ENCODE peak calls at places on chromosomes 1 and 21, in five cellular contexts. S is IMR-90, Y is H1, W is A549, I is HCT116. Z is an unnamed sample.

GRCh38 chr21:30072496-30072895 is 94.1 kb downstream of the CLDN17 start:
- DNase-seq in I (no peak), W (peak; percentile 21), Y (no peak), S (no peak), Z (no peak)

GRCh38 chr1:93703649-93704048 is 22.0 kb upstream of the BCAR3 start:
- DNase-seq in W (peak; percentile 82), S (peak; percentile 33), I (no peak), Y (no peak), Z (peak; percentile 83)

GRCh38 chr1:171107257-171107940 is 16.7 kb downstream of the FMO3 start:
- DNase-seq in Y (no peak), W (no peak), S (peak; percentile 44), I (no peak), Z (no peak)

GRCh38 chr1:160679893-160680292 is 31.7 kb downstream of the CD48 start:
- DNase-seq in Y (no peak), I (no peak), W (no peak), S (no peak), Z (no peak)

GRCh38 chr1:205326812-205327466 is 5.4 kb upstream of the NUAK2 start:
- DNase-seq in Y (no peak), W (no peak), S (peak; percentile 56), I (no peak), Z (no peak)

GRCh38 chr1:118589486-118589885 is 398.7 kb downstream of the TBX15 start:
- DNase-seq in W (no peak), S (no peak), I (no peak), Y (no peak), Z (no peak)

GRCh38 chr21:46551636-46552241 is 53.1 kb downstream of the S100B start:
- DNase-seq in Y (peak; percentile 44), I (no peak), S (no peak), W (no peak), Z (no peak)

GRCh38 chr1:201471772-201472171 is 2.8 kb upstream of the PHLDA3 start:
- DNase-seq in Y (no peak), I (no peak), S (peak; percentile 79), W (no peak), Z (no peak)

GRCh38 chr1:162966608-162967007 is 102.6 kb upstream of the RGS4 start:
- DNase-seq in I (no peak), W (no peak), Y (no peak), S (no peak), Z (no peak)

GRCh38 chr21:32562426-32562825 is 22.9 kb downstream of the TCP10L start:
- DNase-seq in S (peak; percentile 83), Y (no peak), W (no peak), I (no peak), Z (no peak)

GRCh38 chr1:2594641-2595131 is 8.1 kb downstream of the PRXL2B start:
- DNase-seq in Y (no peak), I (no peak), S (no peak), W (no peak), Z (no peak)

GRCh38 chr1:107530543-107530942 is 389.7 kb downstream of the NTNG1 start:
- DNase-seq in S (no peak), W (no peak), Y (no peak), I (no peak), Z (no peak)

GRCh38 chr1:150165622-150166612 is 16.2 kb downstream of the PLEKHO1 start:
- DNase-seq in Y (peak; percentile 84), W (peak; percentile 42), I (peak; percentile 18), S (peak; percentile 55), Z (peak; percentile 39)

GRCh38 chr1:161182214-161182613 is 4.9 kb upstream of the B4GALT3 start:
- DNase-seq in Y (no peak), S (peak; percentile 60), W (peak; percentile 30), I (no peak), Z (no peak)

GRCh38 chr1:94401206-94401605 is 17.0 kb upstream of the ABCD3 start:
- DNase-seq in Y (no peak), S (no peak), W (no peak), I (no peak), Z (no peak)

GRCh38 chr21:36785615-36786014 is 86.7 kb downstream of the SIM2 start:
- DNase-seq in Y (no peak), I (no peak), W (no peak), S (peak; percentile 25), Z (no peak)

GRCh38 chr1:168845083-168845650 is 116.2 kb upstream of the DPT start:
- DNase-seq in I (no peak), Y (no peak), S (no peak), W (no peak), Z (no peak)

GRCh38 chr1:36502616-36503015 is 19.9 kb upstream of the CSF3R start:
- DNase-seq in W (no peak), S (no peak), I (no peak), Y (no peak), Z (no peak)

GRCh38 chr1:53524428-53525400 is 65.5 kb downstream of the DMRTB1 start:
- DNase-seq in S (no peak), W (no peak), Y (no peak), I (no peak), Z (no peak)

GRCh38 chr1:41905103-41905675 is 13.5 kb downstream of the HIVEP3 start:
- DNase-seq in S (no peak), Y (no peak), W (no peak), I (no peak), Z (no peak)

GRCh38 chr1:18293291-18293690 is 185.7 kb downstream of the IGSF21 start:
- DNase-seq in S (no peak), Y (no peak), I (no peak), W (no peak), Z (no peak)

GRCh38 chr1:217249857-217250256 is 381.0 kb downstream of the GPATCH2 start:
- DNase-seq in W (no peak), Y (no peak), S (no peak), I (no peak), Z (no peak)

GRCh38 chr1:10734900-10735602 is 61.4 kb downstream of the CASZ1 start:
- DNase-seq in Y (no peak), W (no peak), I (no peak), S (no peak), Z (no peak)

GRCh38 chr1:170041423-170042207 is 32.9 kb downstream of the KIFAP3 start:
- DNase-seq in W (no peak), S (no peak), I (no peak), Y (no peak), Z (no peak)

DNA sequence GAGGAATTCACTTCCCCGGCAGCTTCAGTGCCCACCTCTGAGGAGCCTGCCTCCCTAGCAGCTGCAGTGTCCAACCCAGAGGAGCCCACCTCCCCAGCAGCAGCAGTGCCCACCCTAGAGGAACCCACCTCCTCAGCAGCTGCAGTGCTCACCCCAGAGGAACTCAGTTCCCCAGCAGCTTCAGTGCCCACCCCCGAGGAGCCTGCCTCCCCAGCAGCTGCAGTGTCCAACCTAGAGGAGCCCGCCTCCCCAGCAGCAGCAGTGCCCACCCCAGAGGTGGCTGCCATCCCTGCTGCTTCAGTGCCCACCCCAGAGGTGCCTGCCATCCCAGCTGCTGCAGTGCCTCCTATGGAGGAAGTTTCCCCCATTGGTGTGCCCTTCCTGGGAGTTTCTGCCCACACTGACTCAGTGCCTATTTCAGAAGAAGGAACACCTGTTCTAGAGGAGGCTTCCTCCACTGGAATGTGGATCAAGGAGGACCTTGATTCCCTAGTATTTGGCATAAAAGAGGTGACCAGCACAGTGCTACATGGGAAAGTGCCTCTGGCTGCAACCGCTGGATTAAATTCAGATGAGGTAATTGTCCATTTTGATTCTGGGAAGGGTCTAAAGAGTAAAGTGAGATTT is 77.4 kb upstream of the BMP8A start:
- DNase-seq in S (no peak), Y (no peak), I (no peak), W (no peak), Z (no peak)
- TF ChIP-seq CEBPB in S (no peak), Y (no peak), I (no peak), W (no peak), Z (no peak)

DNA sequence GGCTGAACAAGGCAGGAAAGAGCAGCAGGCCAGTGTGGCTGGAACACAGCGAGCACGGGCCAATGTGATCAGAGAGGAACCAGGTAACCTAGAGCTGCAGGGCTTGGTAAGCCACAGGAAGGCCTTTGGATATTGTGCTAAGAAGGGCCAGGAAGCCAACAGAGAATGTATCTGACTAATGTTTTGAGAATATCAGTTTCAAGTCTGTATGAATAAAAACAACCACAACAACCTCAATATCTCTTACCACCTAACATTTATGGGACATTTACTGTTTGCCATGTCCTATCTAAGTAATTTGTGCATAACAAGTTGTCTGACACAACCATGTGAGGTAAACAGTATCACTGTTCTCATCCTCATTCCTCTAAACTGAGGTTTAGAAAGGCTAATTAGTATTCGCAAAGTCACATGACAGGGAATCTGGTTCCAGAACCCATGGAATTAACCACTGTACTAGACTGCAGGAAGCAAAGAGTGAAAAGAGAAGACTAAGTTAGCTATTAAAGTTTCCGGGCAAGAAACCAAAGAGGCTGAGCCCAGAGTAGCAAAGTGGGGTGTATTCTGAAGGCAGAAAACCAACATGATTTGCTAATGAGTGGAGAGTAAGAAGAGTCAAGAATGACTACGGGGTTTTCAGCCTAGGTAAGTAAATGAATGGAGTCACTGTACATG is 38.9 kb downstream of the SPRTN start:
- DNase-seq in S (no peak), Y (no peak), W (no peak), I (no peak), Z (no peak)
- TF ChIP-seq CEBPB in S (no peak), Y (no peak), W (no peak), I (no peak), Z (no peak)

DNA sequence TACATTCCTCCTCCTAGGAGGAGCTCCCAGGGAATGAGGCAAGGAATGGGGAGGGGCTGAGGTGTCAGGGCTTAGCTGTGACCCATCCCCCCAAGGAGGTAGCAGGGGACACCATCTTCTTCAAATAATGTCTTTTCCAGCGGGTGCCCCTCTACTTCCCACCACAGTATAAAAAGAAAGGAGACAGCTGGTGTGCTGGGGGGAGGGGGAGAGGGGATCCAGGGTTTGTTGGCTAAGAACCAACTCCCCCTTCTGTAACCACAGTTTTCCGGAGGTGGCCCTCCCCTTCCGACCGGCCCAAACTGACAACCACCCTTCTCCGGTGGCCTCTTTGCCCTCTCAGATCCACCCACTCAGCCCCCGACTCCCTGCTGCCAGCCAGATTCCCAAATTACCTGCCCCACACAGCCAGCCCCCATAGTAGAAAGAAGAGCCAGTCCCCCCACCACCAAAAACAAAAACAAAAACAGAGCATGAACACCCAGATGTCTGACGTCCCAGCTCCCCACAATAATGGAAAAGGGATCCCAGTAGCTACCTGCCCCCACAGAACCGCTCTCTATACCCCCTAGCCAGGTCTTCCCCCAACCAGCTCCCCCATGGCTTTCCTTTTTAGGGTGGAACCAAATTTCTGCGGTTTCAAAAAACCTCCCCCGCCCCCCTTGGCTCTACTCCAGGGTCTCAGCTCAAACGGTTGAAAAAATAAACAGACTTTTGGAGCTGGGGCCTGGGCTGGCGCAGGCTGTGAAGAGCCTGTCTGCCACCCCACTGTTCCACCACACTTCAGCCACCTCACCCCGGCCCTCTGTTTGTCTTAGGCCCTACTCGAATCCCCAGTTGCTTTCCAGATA is 2.1 kb downstream of the ARHGEF2 start:
- DNase-seq in S (peak; percentile 75), I (no peak), Y (peak; percentile 50), W (peak; percentile 38), Z (no peak)
- TF ChIP-seq CEBPB in S (no peak), I (no peak), Y (no peak), W (no peak), Z (no peak)

DNA sequence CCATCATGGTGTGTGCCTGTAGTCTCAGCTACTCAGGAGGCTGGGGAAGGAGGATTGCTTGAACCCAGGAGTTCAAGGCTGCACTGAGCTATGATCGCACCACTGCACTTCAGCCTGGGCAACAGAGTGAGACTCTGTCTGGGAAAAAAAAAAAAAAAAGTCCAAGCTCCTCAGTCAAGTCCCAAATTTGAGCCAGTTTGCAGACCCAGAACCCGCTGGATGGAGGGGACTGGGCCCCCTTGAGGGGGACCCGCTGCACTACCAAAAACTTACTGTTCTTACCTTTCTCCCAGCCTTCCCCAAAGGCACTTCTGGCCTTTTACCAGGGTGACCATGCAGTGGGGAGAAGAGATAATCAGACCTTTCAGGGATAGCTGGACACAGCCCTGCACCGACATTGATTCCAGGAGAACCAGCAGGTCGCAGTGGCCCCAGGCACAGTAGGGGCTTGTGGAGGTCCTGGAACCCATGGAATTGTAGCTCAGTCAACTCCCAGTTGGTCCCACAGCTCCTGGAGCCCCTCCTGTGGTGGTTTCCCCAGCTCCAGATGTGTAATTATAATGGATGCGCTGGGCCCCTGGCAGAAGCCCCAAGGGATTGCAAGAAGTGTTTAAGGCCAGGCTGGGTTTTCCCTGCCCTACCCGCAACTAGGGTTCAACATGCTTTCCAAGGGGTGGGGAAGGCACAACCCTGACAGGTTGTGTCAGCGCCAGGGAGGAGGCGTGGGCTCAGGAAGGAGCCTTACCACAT is 4.1 kb upstream of the WNT9A start:
- DNase-seq in W (no peak), S (no peak), Y (no peak), I (no peak), Z (no peak)
- TF ChIP-seq CEBPB in W (no peak), S (no peak), Y (no peak), I (no peak), Z (no peak)

Z was measured in HepG2.